ENCODE peak calls at places on chromosomes 13 and 19, in six cellular contexts. A is Peyer's patch, V is tibial nerve, S is body of pancreas, E is cardiac muscle cell, G is pancreas. L is an unnamed sample. For H3K9me3, the result is how much of the 10 kb centered on the place peaks cover.

GRCh38 chr19:52226652-52227051 is 36.8 kb downstream of the PPP2R1A start:
- DNase-seq in S (no peak), V (no peak), G (no peak), E (no peak), A (no peak), L (no peak)

GRCh38 chr19:35031072-35031881 is 1.0 kb downstream of the SCN1B start:
- DNase-seq in G (no peak), E (peak), A (no peak), V (no peak), S (no peak), L (no peak)

GRCh38 chr13:52749446-52749845 is 9.8 kb upstream of the CNMD start:
- DNase-seq in G (no peak), S (peak), V (no peak), A (no peak), E (no peak), L (no peak)

GRCh38 chr13:40146586-40147240 is 491.3 kb downstream of the COG6 start:
- DNase-seq in E (no peak), A (no peak), G (no peak), S (no peak), V (no peak), L (peak)

GRCh38 chr13:98549006-98549727 is 27.7 kb downstream of the STK24 start:
- DNase-seq in V (no peak), S (no peak), G (no peak), A (no peak), E (peak), L (no peak)

GRCh38 chr13:113875829-113876228 is 12.0 kb upstream of the GAS6 start:
- DNase-seq in V (no peak), S (no peak), E (no peak), G (no peak), A (no peak), L (no peak)

GRCh38 chr19:39514840-39515550 is at the start of gene SELENOV:
- DNase-seq in E (no peak), G (no peak), V (no peak), S (peak), A (no peak), L (no peak)

GRCh38 chr13:85638815-85639393 is 160.3 kb downstream of the SLITRK6 start:
- DNase-seq in G (no peak), S (no peak), A (no peak), E (no peak), V (no peak), L (no peak)

GRCh38 chr13:24272452-24273161 is 36.8 kb upstream of the C1QTNF9 start:
- DNase-seq in A (no peak), E (no peak), S (no peak), V (no peak), G (no peak), L (no peak)

GRCh38 chr19:18290250-18291018 is 9.0 kb upstream of the JUND start:
- DNase-seq in S (no peak), G (no peak), E (peak), V (no peak), A (peak), L (peak)

GRCh38 chr13:72437458-72437857 is 290.0 kb downstream of the MZT1 start:
- DNase-seq in G (no peak), A (no peak), E (no peak), S (no peak), V (no peak), L (no peak)

GRCh38 chr13:87666826-87667225 is 4.3 kb upstream of the SLITRK5 start:
- DNase-seq in E (no peak), A (no peak), V (no peak), G (no peak), S (no peak), L (no peak)

GRCh38 chr19:31346660-31347059 is 2.6 kb downstream of the TSHZ3 start:
- DNase-seq in S (no peak), A (no peak), E (no peak), V (no peak), G (no peak), L (no peak)

GRCh38 chr13:101452519-101453485 is at the start of gene ITGBL1:
- DNase-seq in A (no peak), V (no peak), E (peak), S (peak), G (no peak), L (no peak)

GRCh38 chr19:17052439-17052838 is 22.8 kb downstream of the HAUS8 start:
- DNase-seq in V (peak), G (no peak), E (peak), A (no peak), S (peak), L (no peak)

GRCh38 chr13:101691326-101691725 is 238.9 kb downstream of the ITGBL1 start:
- DNase-seq in A (no peak), E (no peak), S (no peak), V (no peak), G (no peak), L (no peak)

GRCh38 chr13:113947321-113948033 is 26.4 kb downstream of the C13orf46 start:
- DNase-seq in V (peak), A (no peak), S (peak), E (peak), G (no peak), L (no peak)

GRCh38 chr19:18329035-18329376 is 6.1 kb upstream of the LSM4 start:
- DNase-seq in G (no peak), A (no peak), S (no peak), E (no peak), V (no peak), L (no peak)

GRCh38 chr13:107157272-107157671 is 589.3 kb upstream of the ARGLU1 start:
- DNase-seq in G (no peak), S (no peak), V (no peak), A (no peak), E (no peak), L (no peak)

GRCh38 chr13:54484166-54484565 is 1455.6 kb downstream of the OLFM4 start:
- DNase-seq in S (no peak), E (no peak), V (no peak), G (no peak), A (no peak), L (no peak)

GRCh38 chr19:38168632-38169031 is 55.4 kb downstream of the DPF1 start:
- DNase-seq in A (no peak), S (no peak), G (no peak), V (no peak), E (no peak), L (no peak)

GRCh38 chr19:5585461-5586299 is 17.9 kb upstream of the TINCR start:
- DNase-seq in V (no peak), G (no peak), S (peak), A (peak), E (no peak), L (no peak)

GRCh38 chr13:76980075-76980718 is 11.7 kb upstream of the CLN5 start:
- DNase-seq in V (peak), G (peak), A (peak), S (peak), E (peak), L (peak)

GRCh38 chr13:45950343-45950995 is 98.9 kb upstream of the SIAH3 start:
- DNase-seq in S (no peak), V (peak), A (no peak), E (no peak), G (no peak), L (no peak)

GRCh38 chr19:23789246-23789645 is 30.6 kb upstream of the ZNF681 start:
- DNase-seq in E (no peak), S (no peak), V (no peak), A (no peak), G (no peak), L (no peak)

GRCh38 chr19:55095260-55096060 is 19.8 kb downstream of the EPS8L1 start:
- DNase-seq in A (no peak), E (no peak), G (no peak), S (no peak), V (no peak), L (no peak)

GRCh38 chr13:24505256-24505655 is 7.3 kb downstream of the PARP4 start:
- DNase-seq in A (no peak), S (no peak), E (peak), V (no peak), G (no peak), L (no peak)

GRCh38 chr13:71702253-71702652 is 164.8 kb downstream of the DACH1 start:
- DNase-seq in A (no peak), E (no peak), V (no peak), G (no peak), S (no peak), L (no peak)

GRCh38 chr13:38785047-38785446 is 98.2 kb downstream of the FREM2 start:
- DNase-seq in A (no peak), V (no peak), S (no peak), E (no peak), G (no peak), L (no peak)

GRCh38 chr19:10142701-10143375 is 23.1 kb upstream of the EIF3G start:
- DNase-seq in G (no peak), A (peak), S (no peak), V (no peak), E (no peak), L (peak)

GRCh38 chr19:42242071-42242511 is 311 bp downstream of the GSK3A start:
- DNase-seq in A (no peak), S (no peak), V (no peak), G (no peak), E (peak), L (peak)

GRCh38 chr19:47230122-47230920 is 678 bp downstream of the BBC3 start:
- DNase-seq in V (peak), A (peak), S (peak), G (peak), E (peak), L (peak)

GRCh38 chr19:41570179-41570578 is 5.8 kb upstream of the CEACAM21 start:
- DNase-seq in G (no peak), V (no peak), A (no peak), S (no peak), E (no peak), L (no peak)

GRCh38 chr19:39867952-39868351 is 21.8 kb upstream of the FBL start:
- DNase-seq in E (no peak), G (no peak), V (no peak), A (no peak), S (no peak), L (no peak)

GRCh38 chr13:114296448-114296847 is 15.0 kb downstream of the UPF3A start:
- DNase-seq in S (no peak), E (no peak), G (no peak), A (no peak), V (no peak), L (no peak)

GRCh38 chr13:79776538-79776937 is 295.6 kb downstream of the NDFIP2 start:
- DNase-seq in V (no peak), G (no peak), A (no peak), S (no peak), E (peak), L (no peak)

GRCh38 chr19:42250666-42251531 is 4.0 kb downstream of the ERF start:
- DNase-seq in E (peak), A (no peak), G (peak), V (no peak), S (peak), L (no peak)

GRCh38 chr19:18897108-18898029 is 1.4 kb upstream of the CERS1 start:
- DNase-seq in E (no peak), V (no peak), A (no peak), S (no peak), G (no peak), L (no peak)

GRCh38 chr13:21344662-21345176 is 114.4 kb downstream of the ZDHHC20 start:
- DNase-seq in S (no peak), V (no peak), G (no peak), A (peak), E (no peak), L (peak)

GRCh38 chr13:106348032-106348431 is 187.4 kb downstream of the EFNB2 start:
- DNase-seq in S (no peak), G (no peak), V (no peak), E (peak), A (no peak), L (no peak)

DNA sequence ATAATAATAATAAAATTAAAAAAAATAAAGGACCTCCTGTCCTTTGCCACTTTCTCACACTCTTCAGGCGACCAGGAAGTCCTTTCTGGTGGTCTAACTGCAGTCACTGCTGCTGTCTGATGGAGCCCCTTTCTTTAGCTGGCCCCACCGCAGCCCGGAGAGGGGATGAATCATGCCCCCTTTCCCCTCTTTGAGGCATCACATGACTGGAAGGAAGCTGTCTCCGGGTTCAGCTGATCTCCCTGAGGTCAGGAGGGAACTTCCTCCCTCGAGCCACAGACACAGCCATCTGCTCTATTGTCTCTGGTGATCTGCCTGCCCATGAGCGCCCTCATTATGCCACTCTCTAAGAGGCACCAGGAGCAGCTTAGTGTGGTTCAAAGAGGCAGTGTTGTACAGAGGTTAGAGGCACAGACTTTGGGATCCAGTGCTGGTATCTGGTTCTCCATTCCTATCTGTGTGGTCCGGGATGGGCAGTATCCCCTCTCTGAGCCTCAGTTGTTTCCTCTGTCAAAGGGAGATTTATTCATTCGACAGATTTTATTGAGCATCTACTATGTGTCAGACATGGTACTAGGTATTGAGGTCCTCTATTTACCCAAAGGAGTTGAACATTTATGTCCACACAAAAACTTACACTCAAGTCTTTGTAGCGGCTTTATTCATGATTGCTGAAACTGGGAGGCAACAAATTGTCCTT is 30.0 kb downstream of the VAV1 start:
- DNase-seq in V (peak), A (peak), S (peak), E (peak), G (no peak), L (peak)
- H3K27ac ChIP-seq in V (peak), A (peak), S (no peak), E (no peak), G (no peak), L (peak)

GRCh38 chr19:415292-415691 is 6.3 kb upstream of the C2CD4C start:
- DNase-seq in V (no peak), E (no peak), S (no peak), G (no peak), A (no peak), L (no peak)
- TF ChIP-seq CTCF in V (no peak), E (no peak), S (no peak), G (no peak), A (no peak), L (no peak)

DNA sequence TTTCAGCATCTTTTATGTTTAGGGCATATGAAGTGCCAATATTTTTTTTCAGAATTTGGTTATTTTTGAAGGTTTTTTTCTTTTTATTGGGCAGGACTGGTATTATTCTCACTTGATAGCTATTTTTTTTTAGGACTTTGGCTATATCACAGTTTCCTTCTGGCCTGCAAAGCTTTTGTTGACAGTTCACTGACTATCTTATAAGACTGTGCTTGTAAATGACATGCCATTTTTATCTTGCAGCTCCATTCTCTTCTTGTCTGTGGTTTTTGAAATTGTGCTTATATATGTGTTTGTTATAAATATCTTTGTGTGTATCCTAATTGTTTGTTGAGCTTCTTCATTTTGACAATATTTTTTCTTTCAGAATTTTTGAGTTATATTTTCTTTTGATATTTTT is 26.4 kb upstream of the ZNF431 start:
- DNase-seq in E (no peak), G (no peak), V (no peak), S (no peak), A (no peak), L (no peak)
- H3K9me3 ChIP-seq in E (under half), G (under half), V (under half), S (under half), A (under half), L (under half)

DNA sequence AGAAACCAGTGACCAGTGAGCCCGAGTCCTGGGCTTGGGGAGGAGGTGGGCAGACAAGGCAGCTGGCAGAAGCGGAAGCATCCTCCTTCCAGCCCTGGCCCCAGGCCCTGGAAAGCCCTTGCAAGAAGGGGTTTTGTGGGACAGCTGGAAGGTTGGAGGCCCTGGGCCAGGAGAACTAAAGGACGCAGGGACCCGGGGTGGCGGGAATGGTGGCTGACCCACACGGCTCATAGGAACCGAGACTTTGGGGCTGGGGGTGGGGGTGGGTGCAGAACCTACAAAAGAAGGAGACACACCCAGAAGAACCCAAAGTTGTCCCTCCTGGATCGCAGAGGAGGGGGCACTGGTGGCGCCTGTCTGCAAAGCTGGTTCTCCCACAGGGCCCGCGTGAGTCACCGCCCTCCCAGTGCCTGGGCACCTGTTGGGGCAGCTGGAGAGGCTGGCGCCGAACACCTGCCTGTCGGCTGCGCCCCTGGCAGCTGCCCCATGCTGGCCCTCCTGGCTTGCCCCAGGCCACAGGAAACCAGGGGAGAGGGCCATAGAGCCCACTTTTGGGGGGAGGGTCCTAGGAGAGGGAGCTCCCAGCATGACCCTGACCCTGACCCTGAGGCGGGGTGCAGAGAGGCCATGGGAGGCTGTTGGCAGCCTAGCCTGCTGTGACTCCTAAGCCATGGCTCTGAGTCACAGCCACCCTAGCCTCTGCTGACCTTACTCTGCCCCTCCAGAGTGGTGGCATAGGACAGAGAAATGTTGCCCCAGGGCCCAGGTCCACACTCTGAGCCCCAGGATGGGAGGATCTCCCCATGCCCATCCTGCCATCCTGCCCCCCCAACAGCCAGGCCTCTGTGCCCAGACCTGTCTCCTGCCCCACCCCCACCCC is 768 bp downstream of the DMPK start:
- DNase-seq in S (peak), V (no peak), G (peak), E (no peak), A (no peak), L (no peak)
- H3K27ac ChIP-seq in S (peak), V (peak), G (peak), E (peak), A (peak), L (no peak)

DNA sequence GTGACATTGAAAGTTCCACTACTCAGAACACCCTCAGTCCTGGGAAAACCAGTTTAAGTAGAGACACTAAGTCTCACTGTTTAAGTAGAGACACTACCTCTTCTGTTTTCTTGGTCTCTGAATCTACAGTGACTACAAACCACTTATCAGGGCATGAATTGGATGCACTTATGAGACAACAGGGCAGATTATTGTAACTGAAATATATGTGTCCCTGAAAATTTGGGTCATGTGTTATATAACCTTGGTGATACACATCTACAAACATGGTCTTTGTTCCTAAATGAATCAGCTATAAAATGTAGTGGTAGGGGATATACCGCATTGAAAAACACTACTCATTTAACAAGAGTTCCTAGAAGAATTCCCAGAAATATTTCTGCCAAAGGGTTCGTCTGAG is 55.7 kb downstream of the SERP2 start:
- DNase-seq in V (no peak), S (no peak), E (no peak), A (no peak), G (no peak), L (no peak)
- TF ChIP-seq CTCF in V (no peak), S (no peak), E (no peak), A (no peak), G (no peak), L (no peak)

L was measured in CD4-positive, alpha-beta T cell.